ENCODE peak calls at places on chromosomes 2 and 18, in seven cellular contexts. P is HFF-Myc; L is M059J; E is stimulated activated CD8-positive, alpha-beta memory T cell treated with anti-CD3 and anti-CD28 coated beads, Interleukin-4, amount 100 ng/mL, for 48 hours; G is epithelial cell of prostate; O is HepG2; N is D341Med. B is an unnamed sample.

GRCh38 chr2:86752934-86753333 is 32.8 kb downstream of the RMND5A start:
- DNase-seq in E (no peak), G (no peak), N (no peak), P (no peak), L (no peak), O (no peak), B (no peak)

GRCh38 chr2:240567872-240568677 is at the start of gene RNPEPL1:
- DNase-seq in E (peak), O (no peak), N (peak), L (peak), P (no peak), G (no peak), B (peak)

GRCh38 chr2:69390474-69390873 is 3.4 kb upstream of the GFPT1 start:
- DNase-seq in L (no peak), P (no peak), N (no peak), E (no peak), O (no peak), G (no peak), B (no peak)

GRCh38 chr2:223056656-223057418 is 4.8 kb downstream of the KCNE4 start:
- DNase-seq in L (no peak), O (no peak), G (no peak), N (no peak), P (no peak), E (no peak), B (no peak)

GRCh38 chr2:111037136-111037535 is 83.6 kb upstream of the BCL2L11 start:
- DNase-seq in L (peak), E (no peak), N (no peak), P (no peak), G (no peak), O (no peak), B (no peak)

GRCh38 chr2:71538241-71538640 is 84.9 kb downstream of the DYSF start:
- DNase-seq in N (no peak), G (no peak), P (no peak), L (no peak), E (no peak), O (no peak), B (no peak)

GRCh38 chr2:170923799-170924198 is 5.3 kb upstream of the GORASP2 start:
- DNase-seq in G (no peak), N (no peak), E (no peak), L (peak), P (no peak), O (no peak), B (no peak)

GRCh38 chr18:9827856-9828793 is 57.6 kb upstream of the TXNDC2 start:
- DNase-seq in O (no peak), L (peak), P (peak), E (no peak), N (no peak), G (peak), B (peak)

GRCh38 chr2:55553321-55553720 is 33.8 kb downstream of the CFAP36 start:
- DNase-seq in P (no peak), E (no peak), G (no peak), N (no peak), L (no peak), O (no peak), B (no peak)

GRCh38 chr2:153235516-153235915 is 243.0 kb downstream of the RPRM start:
- DNase-seq in N (no peak), P (no peak), O (no peak), L (no peak), G (no peak), E (peak), B (no peak)

GRCh38 chr2:45452866-45453265 is 158.2 kb downstream of the SRBD1 start:
- DNase-seq in N (no peak), O (no peak), L (peak), G (no peak), P (peak), E (no peak), B (peak)